ENCODE peak calls at places on chromosomes 7 and 10, in four cellular contexts. One of them, this sample, is unnamed.

GRCh38 chr10:89475137-89475536 is 60.3 kb downstream of the SLC16A12 start:
- DNase-seq in H1: no peak
- DNase-seq in GM12878: no peak
- DNase-seq in HepG2: no peak
- DNase-seq in this sample: no peak

GRCh38 chr10:9339702-9340101 is 1285.2 kb downstream of the GATA3 start:
- DNase-seq in GM12878: no peak
- DNase-seq in H1: no peak
- DNase-seq in HepG2: no peak
- DNase-seq in this sample: no peak

GRCh38 chr10:43904831-43905230 is 256.1 kb upstream of the ZNF32 start:
- DNase-seq in GM12878: no peak
- DNase-seq in HepG2: no peak
- DNase-seq in H1: no peak
- DNase-seq in this sample: no peak

GRCh38 chr7:137886266-137886665 is 39.5 kb upstream of the DGKI start:
- DNase-seq in H1: peak; percentile 38
- DNase-seq in HepG2: no peak
- DNase-seq in GM12878: no peak
- DNase-seq in this sample: no peak

GRCh38 chr7:122143376-122143750 is 686 bp downstream of the AASS start:
- DNase-seq in HepG2: no peak
- DNase-seq in H1: no peak
- DNase-seq in GM12878: no peak
- DNase-seq in this sample: peak; percentile 6

GRCh38 chr10:323651-324293 is 188.5 kb downstream of the ZMYND11 start:
- DNase-seq in GM12878: peak; percentile 65
- DNase-seq in HepG2: peak; percentile 45
- DNase-seq in H1: no peak
- DNase-seq in this sample: no peak

GRCh38 chr10:58662314-58662713 is 149.6 kb downstream of the BICC1 start:
- DNase-seq in H1: no peak
- DNase-seq in GM12878: no peak
- DNase-seq in HepG2: peak; percentile 89
- DNase-seq in this sample: no peak

GRCh38 chr10:52454476-52454875 is 140.4 kb downstream of the DKK1 start:
- DNase-seq in H1: no peak
- DNase-seq in GM12878: no peak
- DNase-seq in HepG2: no peak
- DNase-seq in this sample: no peak

GRCh38 chr10:22505923-22506685 is 160.8 kb downstream of the SPAG6 start:
- DNase-seq in GM12878: no peak
- DNase-seq in HepG2: no peak
- DNase-seq in H1: no peak
- DNase-seq in this sample: no peak

GRCh38 chr7:112067205-112067604 is 139.0 kb downstream of the DOCK4 start:
- DNase-seq in HepG2: no peak
- DNase-seq in H1: no peak
- DNase-seq in GM12878: no peak
- DNase-seq in this sample: no peak

GRCh38 chr7:94829987-94830386 is 77.4 kb upstream of the PPP1R9A start:
- DNase-seq in GM12878: no peak
- DNase-seq in H1: no peak
- DNase-seq in HepG2: no peak
- DNase-seq in this sample: no peak

GRCh38 chr7:30412810-30413504 is 65.6 kb downstream of the NOD1 start:
- DNase-seq in H1: peak; percentile 48
- DNase-seq in GM12878: peak; percentile 16
- DNase-seq in HepG2: peak; percentile 88
- DNase-seq in this sample: peak; percentile 84

GRCh38 chr7:73718905-73719805 is at the start of gene STX1A:
- DNase-seq in HepG2: peak; percentile 40
- DNase-seq in GM12878: no peak
- DNase-seq in H1: no peak
- DNase-seq in this sample: no peak

GRCh38 chr7:27160546-27161213 is 4.2 kb upstream of the HOXA7 start:
- DNase-seq in HepG2: peak; percentile 62
- DNase-seq in H1: peak; percentile 96
- DNase-seq in GM12878: peak; percentile 23
- DNase-seq in this sample: peak; percentile 93

GRCh38 chr10:71094712-71095390 is 117.5 kb upstream of the UNC5B start:
- DNase-seq in HepG2: no peak
- DNase-seq in GM12878: no peak
- DNase-seq in H1: no peak
- DNase-seq in this sample: no peak

GRCh38 chr7:151403764-151404163 is 6.1 kb downstream of the WDR86 start:
- DNase-seq in H1: no peak
- DNase-seq in HepG2: no peak
- DNase-seq in GM12878: no peak
- DNase-seq in this sample: no peak

GRCh38 chr10:110151467-110151866 is 55.9 kb upstream of the MXI1 start:
- DNase-seq in HepG2: no peak
- DNase-seq in H1: peak; percentile 43
- DNase-seq in GM12878: no peak
- DNase-seq in this sample: no peak

GRCh38 chr10:44961231-44961571 is 1.6 kb downstream of the RASSF4 start:
- DNase-seq in GM12878: no peak
- DNase-seq in HepG2: no peak
- DNase-seq in H1: peak; percentile 26
- DNase-seq in this sample: no peak

GRCh38 chr10:123148414-123149161 is 652 bp downstream of the HMX2 start:
- DNase-seq in H1: peak; percentile 83
- DNase-seq in GM12878: no peak
- DNase-seq in HepG2: no peak
- DNase-seq in this sample: no peak

GRCh38 chr7:105778956-105779355 is 97.4 kb downstream of the ATXN7L1 start:
- DNase-seq in GM12878: no peak
- DNase-seq in H1: no peak
- DNase-seq in HepG2: no peak
- DNase-seq in this sample: no peak

GRCh38 chr7:33109758-33110238 is 594 bp upstream of the RP9 start:
- DNase-seq in HepG2: no peak
- DNase-seq in H1: no peak
- DNase-seq in GM12878: no peak
- DNase-seq in this sample: no peak
- TF ChIP-seq YY1 in HepG2: no peak
- TF ChIP-seq YY1 in H1: no peak
- TF ChIP-seq YY1 in GM12878: no peak
- TF ChIP-seq YY1 in this sample: no peak

DNA sequence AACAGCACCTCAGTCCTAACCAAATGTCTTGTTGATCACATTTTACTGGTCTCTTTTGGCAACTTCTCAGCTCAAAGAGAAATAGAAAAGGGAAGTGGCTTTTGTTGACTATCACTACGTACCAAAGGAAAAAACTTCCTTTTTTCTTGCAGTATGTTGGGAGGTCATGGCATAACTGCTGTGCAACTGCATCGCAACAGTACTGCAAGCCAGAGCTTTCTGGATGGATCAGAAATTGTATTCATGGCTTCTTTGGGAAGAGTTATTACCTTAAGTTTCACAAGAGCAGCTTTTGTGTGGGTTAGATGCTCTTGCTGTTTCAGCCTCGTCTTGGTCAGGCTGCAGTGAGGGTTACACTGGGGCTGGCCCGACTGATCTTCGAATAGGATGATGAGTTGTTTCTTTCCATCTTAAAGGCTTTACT is 153.3 kb downstream of the CELF2 start:
- DNase-seq in HepG2: no peak
- DNase-seq in GM12878: no peak
- DNase-seq in H1: peak; percentile 6
- DNase-seq in this sample: no peak
- H3K4me3 ChIP-seq in HepG2: no peak overlapping the region
- H3K4me3 ChIP-seq in GM12878: peak overlapping the region; percentile 96
- H3K4me3 ChIP-seq in H1: no peak overlapping the region
- H3K4me3 ChIP-seq in this sample: no peak overlapping the region

GRCh38 chr10:4427524-4427923 is 398.5 kb upstream of the AKR1E2 start:
- DNase-seq in GM12878: no peak
- DNase-seq in HepG2: no peak
- DNase-seq in H1: no peak
- DNase-seq in this sample: no peak

GRCh38 chr10:4434536-4435071 is 391.4 kb upstream of the AKR1E2 start:
- DNase-seq in HepG2: no peak
- DNase-seq in GM12878: no peak
- DNase-seq in H1: no peak
- DNase-seq in this sample: no peak

GRCh38 chr10:4434105-4434504 is 391.9 kb upstream of the AKR1E2 start:
- DNase-seq in GM12878: no peak
- DNase-seq in H1: no peak
- DNase-seq in HepG2: no peak
- DNase-seq in this sample: no peak

GRCh38 chr10:4429538-4429937 is 396.5 kb upstream of the AKR1E2 start:
- DNase-seq in H1: no peak
- DNase-seq in HepG2: no peak
- DNase-seq in GM12878: no peak
- DNase-seq in this sample: no peak

DNA sequence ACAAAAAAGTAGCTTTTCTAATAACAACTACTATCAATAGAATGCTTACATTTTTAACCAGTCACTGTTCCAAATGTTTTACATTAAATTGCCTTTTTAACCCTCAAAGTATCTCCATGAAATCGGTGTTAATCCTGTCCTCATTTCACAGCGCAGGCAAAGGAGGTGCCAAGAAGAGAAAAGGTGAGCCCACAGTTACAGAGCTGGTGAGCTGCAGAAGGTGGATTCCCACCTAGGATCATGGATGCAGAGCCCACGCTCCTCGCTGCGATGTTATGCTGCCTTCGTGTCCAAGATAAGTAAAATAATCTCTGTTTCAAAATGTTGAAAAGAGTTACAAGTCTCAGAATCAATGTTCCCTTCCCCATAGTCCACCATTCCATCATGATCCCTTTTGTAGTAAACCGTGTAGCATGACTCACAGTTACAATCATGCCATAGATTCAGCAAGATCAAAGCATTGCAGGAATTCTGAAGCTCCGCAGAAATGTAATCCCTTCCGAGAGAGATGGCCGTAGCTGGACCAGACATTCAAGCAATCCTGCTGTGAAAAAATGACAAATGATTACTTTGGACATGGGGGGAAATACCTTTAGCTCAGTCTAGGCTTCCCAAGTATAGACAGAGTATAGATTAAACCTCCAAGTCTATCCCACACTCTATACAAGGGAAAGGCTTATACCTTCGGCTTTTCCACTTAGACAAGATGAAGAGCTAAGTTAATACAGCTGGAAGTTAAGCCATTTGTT is 394.7 kb upstream of the AKR1E2 start:
- DNase-seq in HepG2: peak; percentile 65
- DNase-seq in H1: no peak
- DNase-seq in GM12878: no peak
- DNase-seq in this sample: no peak
- TF ChIP-seq SUZ12 in HepG2: no peak
- TF ChIP-seq SUZ12 in H1: no peak
- TF ChIP-seq SUZ12 in GM12878: no peak
- TF ChIP-seq SUZ12 in this sample: no peak

DNA sequence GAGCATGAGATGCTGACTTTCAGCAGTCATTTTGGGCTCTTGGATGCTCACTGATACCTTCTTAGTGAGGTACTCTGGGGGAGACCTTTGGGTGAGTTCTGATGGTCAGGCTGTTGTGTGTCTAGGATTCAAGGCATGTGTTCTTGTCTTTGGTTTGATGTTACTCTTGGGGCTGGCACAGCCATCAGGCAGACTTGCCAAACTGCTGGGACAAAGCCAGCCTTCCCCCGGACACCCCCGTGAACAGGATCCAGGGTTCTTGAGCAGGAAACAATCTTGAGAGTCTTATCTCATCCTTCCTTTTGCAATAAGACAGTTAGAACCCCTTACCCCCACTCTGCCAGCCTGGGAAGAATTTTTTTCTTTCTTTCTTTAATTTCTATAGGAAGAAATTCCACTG is 42.2 kb downstream of the SUFU start:
- DNase-seq in GM12878: no peak
- DNase-seq in HepG2: no peak
- DNase-seq in H1: no peak
- DNase-seq in this sample: no peak
- TF ChIP-seq YY1 in GM12878: no peak
- TF ChIP-seq YY1 in HepG2: no peak
- TF ChIP-seq YY1 in H1: no peak
- TF ChIP-seq YY1 in this sample: no peak

GRCh38 chr7:6153646-6154541 is 118.5 kb downstream of the CYTH3 start:
- DNase-seq in HepG2: no peak
- DNase-seq in H1: no peak
- DNase-seq in GM12878: no peak
- DNase-seq in this sample: no peak

GRCh38 chr7:6154542-6155404 is 117.7 kb downstream of the CYTH3 start:
- DNase-seq in HepG2: no peak
- DNase-seq in GM12878: no peak
- DNase-seq in H1: no peak
- DNase-seq in this sample: no peak

GRCh38 chr7:6148724-6149360 is 117.7 kb downstream of the ANKRD61 start:
- DNase-seq in H1: no peak
- DNase-seq in HepG2: no peak
- DNase-seq in GM12878: no peak
- DNase-seq in this sample: no peak

GRCh38 chr7:6149996-6150395 is 118.8 kb downstream of the ANKRD61 start:
- DNase-seq in HepG2: no peak
- DNase-seq in GM12878: no peak
- DNase-seq in H1: no peak
- DNase-seq in this sample: no peak

DNA sequence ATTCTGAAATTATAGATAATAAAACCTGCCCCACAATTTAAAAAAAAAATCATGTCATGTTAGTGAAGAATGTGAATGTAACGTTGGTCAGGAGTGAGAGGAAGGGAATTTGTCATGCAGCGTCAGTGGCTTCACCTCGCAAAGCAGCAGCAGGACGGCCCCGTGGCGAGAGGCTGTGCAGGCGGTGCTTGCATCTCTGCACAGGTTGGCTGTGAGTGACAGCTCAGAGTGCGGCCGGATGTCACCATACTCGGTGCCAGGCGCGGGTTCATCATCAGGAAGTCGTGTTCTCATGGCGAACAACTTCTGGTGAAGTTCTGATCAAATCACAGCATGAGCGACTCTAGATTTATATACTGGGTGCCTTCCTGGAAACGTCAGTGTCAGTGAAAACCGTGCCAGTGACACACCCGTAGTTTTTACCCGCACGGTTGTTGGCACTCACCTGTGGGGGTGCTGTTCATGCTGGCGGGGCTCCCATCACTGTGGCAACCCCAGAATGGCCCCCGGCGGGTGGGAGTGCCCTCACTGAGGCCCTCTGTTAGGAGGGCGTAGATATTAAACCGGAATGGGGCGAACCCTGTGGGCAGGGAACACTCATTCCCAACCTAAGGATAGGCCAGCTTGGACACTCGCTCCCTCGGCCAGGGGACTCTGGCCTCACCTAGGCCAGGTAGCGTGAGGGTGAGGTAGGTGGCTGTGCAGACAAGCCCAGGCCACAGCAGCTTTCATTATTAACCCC is 120.3 kb downstream of the CYTH3 start:
- DNase-seq in GM12878: no peak
- DNase-seq in H1: no peak
- DNase-seq in HepG2: no peak
- DNase-seq in this sample: no peak
- H3K4me3 ChIP-seq in GM12878: no peak overlapping the region
- H3K4me3 ChIP-seq in H1: no peak overlapping the region
- H3K4me3 ChIP-seq in HepG2: no peak overlapping the region
- H3K4me3 ChIP-seq in this sample: no peak overlapping the region